ENCODE peak calls at places on chromosomes 11 and 22, in six cellular contexts. Y is activated T-helper 1 cell treated with anti-CD3 and anti-CD28 coated beads, Interleukin-12 subunit alpha, Interleukin-12 subunit beta, Interleukin-2, Interleukin-4 antibody, amounts not matched to agents 30 ng/mL and 10 ng/mL and 1 ng/mL, durations not matched to agents 14 hours and 24 hours and 36 hours; V is posterior vena cava; L is SHP77 treated with DMSO at 0.1 percent for 48 hours; C is skeletal muscle cell; S is NCI-H526 treated with DMSO at 0.1 percent for 48 hours. W is an unnamed sample.

GRCh38 chr11:121236115-121237001 is 56.2 kb upstream of the SC5D start:
- DNase-seq in C (no peak), S (peak), V (no peak), L (no peak), Y (no peak), W (peak)

GRCh38 chr11:126440792-126441514 is 85.5 kb downstream of the ST3GAL4 start:
- DNase-seq in C (no peak), Y (peak), L (peak), V (peak), S (peak), W (peak)

GRCh38 chr22:20646377-20646776 is 127.5 kb upstream of the SERPIND1 start:
- DNase-seq in C (no peak), L (no peak), V (peak), S (no peak), Y (no peak), W (no peak)

GRCh38 chr11:78203184-78203583 is 14.5 kb downstream of the USP35 start:
- DNase-seq in S (no peak), C (no peak), V (no peak), Y (peak), L (no peak), W (no peak)

GRCh38 chr22:39529487-39529851 is 3.1 kb downstream of the RPS19BP1 start:
- DNase-seq in C (no peak), S (no peak), L (no peak), Y (no peak), V (no peak), W (no peak)

GRCh38 chr11:108697872-108698473 is 33.1 kb downstream of the DDX10 start:
- DNase-seq in V (no peak), C (peak), S (peak), Y (peak), L (peak), W (peak)

GRCh38 chr22:20238567-20239062 is 29.5 kb downstream of the RTN4R start:
- DNase-seq in Y (peak), S (peak), C (peak), V (no peak), L (no peak), W (peak)

GRCh38 chr11:102120437-102120935 is 10.2 kb downstream of the YAP1 start:
- DNase-seq in S (no peak), Y (no peak), C (no peak), V (no peak), L (no peak), W (no peak)

GRCh38 chr22:27416553-27417427 is 384.8 kb downstream of the MN1 start:
- DNase-seq in C (peak), S (no peak), Y (no peak), L (no peak), V (no peak), W (peak)

W was measured in astrocyte of the hippocampus.